ENCODE peak calls at places on chromosomes 13 and 19, in seven cellular contexts. R is esophagus muscularis mucosa, L is T-helper 17 cell, U is nucleus accumbens, T is NCI-H345, C is PC-3, J is nephron progenitor cell. X is an unnamed sample.

GRCh38 chr13:99307648-99308339 is 595 bp upstream of the GPR183 start:
- DNase-seq in U (no peak), T (no peak), L (no peak), J (no peak), R (no peak), C (peak; percentile 53), X (no peak)

GRCh38 chr13:21075303-21076264 is 14.2 kb upstream of the LATS2 start:
- DNase-seq in J (peak; percentile 76), U (no peak), T (no peak), R (no peak), L (no peak), C (no peak), X (no peak)

GRCh38 chr19:7860902-7861618 is 13.1 kb downstream of the PRR36 start:
- DNase-seq in J (no peak), L (no peak), U (no peak), T (no peak), C (no peak), R (no peak), X (peak; percentile 36)

GRCh38 chr19:35265126-35265995 is 3.4 kb upstream of the USF2 start:
- DNase-seq in L (no peak), T (no peak), R (no peak), J (no peak), C (peak; percentile 22), U (no peak), X (no peak)

GRCh38 chr19:47284324-47284899 is 9.7 kb downstream of the INAFM1 start:
- DNase-seq in L (no peak), C (peak; percentile 71), U (no peak), R (no peak), J (peak; percentile 57), T (peak; percentile 55), X (no peak)

GRCh38 chr19:54792814-54793213 is 10.6 kb upstream of the KIR2DL4 start:
- DNase-seq in T (no peak), U (no peak), J (no peak), C (no peak), L (no peak), R (no peak), X (no peak)

GRCh38 chr19:5827891-5828660 is 11.4 kb downstream of the FUT6 start:
- DNase-seq in L (peak; percentile 83), R (peak; percentile 98), J (peak; percentile 98), C (peak; percentile 88), T (peak; percentile 98), U (peak; percentile 46), X (no peak)

GRCh38 chr19:41226053-41226873 is 7.2 kb downstream of the AXL start:
- DNase-seq in J (peak; percentile 76), C (peak; percentile 89), L (no peak), T (no peak), U (peak; percentile 14), R (no peak), X (no peak)

GRCh38 chr13:52809310-52809769 is 39.1 kb downstream of the PCDH8 start:
- DNase-seq in T (peak; percentile 57), J (peak; percentile 81), R (no peak), U (peak; percentile 14), L (no peak), C (peak; percentile 85), X (peak; percentile 55)

GRCh38 chr13:22596157-22596863 is 584.5 kb upstream of the SGCG start:
- DNase-seq in L (no peak), J (no peak), R (no peak), T (no peak), U (no peak), C (no peak), X (no peak)

GRCh38 chr19:42313840-42314755 is 989 bp downstream of the TMEM145 start:
- DNase-seq in J (no peak), T (no peak), C (no peak), U (no peak), L (no peak), R (no peak), X (no peak)

GRCh38 chr13:62357887-62358645 is 942.4 kb upstream of the PCDH20 start:
- DNase-seq in U (no peak), T (peak; percentile 38), C (peak; percentile 62), L (no peak), R (no peak), J (peak; percentile 47), X (peak; percentile 14)

GRCh38 chr13:40895715-40896184 is 106.3 kb downstream of the SLC25A15 start:
- DNase-seq in C (peak; percentile 1), T (no peak), R (no peak), L (no peak), J (no peak), U (no peak), X (no peak)

GRCh38 chr13:97028441-97029299 is 34.4 kb upstream of the OXGR1 start:
- DNase-seq in J (peak; percentile 76), L (peak; percentile 14), C (peak; percentile 76), R (no peak), U (no peak), T (peak; percentile 60), X (peak; percentile 10)

GRCh38 chr13:36819811-36820140 is 754 bp downstream of the RFXAP start:
- DNase-seq in C (peak; percentile 21), U (no peak), R (no peak), T (peak; percentile 32), L (peak; percentile 13), J (no peak), X (no peak)

GRCh38 chr13:113553541-113554332 is 30.8 kb upstream of the TFDP1 start:
- DNase-seq in J (no peak), C (no peak), T (no peak), L (no peak), U (no peak), R (peak; percentile 75), X (no peak)

GRCh38 chr19:23851966-23852365 is 62.7 kb upstream of the ZNF726 start:
- DNase-seq in U (no peak), J (no peak), R (no peak), C (no peak), L (no peak), T (no peak), X (no peak)

GRCh38 chr19:1512671-1513491 is at the start of gene ADAMTSL5:
- DNase-seq in U (no peak), J (peak; percentile 51), C (peak; percentile 59), R (no peak), T (no peak), L (peak; percentile 50), X (no peak)

GRCh38 chr19:16064209-16064889 is 11.9 kb upstream of the TPM4 start:
- DNase-seq in T (no peak), L (no peak), C (no peak), J (no peak), U (no peak), R (no peak), X (no peak)

GRCh38 chr19:8147579-8147978 is 1.8 kb downstream of the FBN3 start:
- DNase-seq in J (no peak), C (no peak), T (no peak), U (no peak), L (no peak), R (no peak), X (no peak)

GRCh38 chr19:1853295-1854031 is 5.2 kb upstream of the REXO1 start:
- DNase-seq in U (no peak), L (peak; percentile 70), C (peak; percentile 71), T (no peak), R (no peak), J (peak; percentile 79), X (peak; percentile 33)

GRCh38 chr19:33393286-33394005 is 19.9 kb downstream of the CEBPG start:
- DNase-seq in L (no peak), C (no peak), J (no peak), R (no peak), U (no peak), T (peak; percentile 47), X (no peak)

GRCh38 chr19:1045247-1045603 is 5.3 kb downstream of the ABCA7 start:
- DNase-seq in T (no peak), U (no peak), C (peak; percentile 66), L (peak; percentile 56), J (peak; percentile 75), R (no peak), X (no peak)

GRCh38 chr13:40617801-40618356 is 48.6 kb downstream of the FOXO1 start:
- DNase-seq in T (no peak), R (peak; percentile 45), L (no peak), C (no peak), J (no peak), U (no peak), X (no peak)

GRCh38 chr19:35641515-35642151 is at the start of gene ETV2:
- DNase-seq in L (no peak), T (no peak), R (no peak), J (peak; percentile 52), U (no peak), C (no peak), X (no peak)

GRCh38 chr19:31071157-31071855 is 277.9 kb downstream of the TSHZ3 start:
- DNase-seq in R (no peak), U (no peak), L (no peak), T (no peak), J (no peak), C (no peak), X (no peak)

GRCh38 chr13:99796175-99796819 is 175.3 kb downstream of the ZIC5 start:
- DNase-seq in R (peak; percentile 21), T (no peak), U (no peak), J (peak; percentile 85), C (peak; percentile 56), L (no peak), X (no peak)

GRCh38 chr13:32910530-32910929 is 105.7 kb upstream of the KL start:
- DNase-seq in T (no peak), C (peak; percentile 53), J (no peak), L (no peak), R (no peak), U (no peak), X (no peak)

GRCh38 chr19:13804830-13805683 is 9.8 kb downstream of the ZSWIM4 start:
- DNase-seq in J (peak; percentile 50), R (no peak), L (no peak), C (no peak), U (no peak), T (no peak), X (no peak)

GRCh38 chr13:19845758-19846157 is 17.7 kb downstream of the ZMYM5 start:
- DNase-seq in C (peak; percentile 99), U (no peak), R (no peak), J (no peak), T (no peak), L (no peak), X (no peak)

GRCh38 chr19:14566712-14567077 is 5.2 kb downstream of the NDUFB7 start:
- DNase-seq in J (no peak), R (no peak), C (no peak), U (no peak), T (no peak), L (no peak), X (no peak)

GRCh38 chr19:13053761-13054604 is 48.7 kb downstream of the LYL1 start:
- DNase-seq in U (peak; percentile 50), T (no peak), C (peak; percentile 99), R (peak; percentile 95), J (peak; percentile 66), L (no peak), X (peak; percentile 38)

GRCh38 chr19:45805719-45806118 is 9.4 kb downstream of the RSPH6A start:
- DNase-seq in T (no peak), C (no peak), R (no peak), L (no peak), U (no peak), J (no peak), X (no peak)

GRCh38 chr13:48977973-48978372 is 2.3 kb downstream of the FNDC3A start:
- DNase-seq in U (no peak), T (no peak), C (peak; percentile 13), R (no peak), J (no peak), L (no peak), X (no peak)

GRCh38 chr19:49102303-49102702 is 11.9 kb upstream of the LIN7B start:
- DNase-seq in R (no peak), U (no peak), T (no peak), L (no peak), C (no peak), J (no peak), X (no peak)

X was measured in substantia nigra.